ENCODE peak calls at places on chromosome 16, in nine cellular contexts. Q is right cardiac atrium; U is T-helper 17 cell; C is pancreas; T is naive thymus-derived CD8-positive, alpha-beta T cell; K is central memory CD8-positive, alpha-beta T cell; N is heart right ventricle; B is activated naive CD8-positive, alpha-beta T cell treated with anti-CD3 and anti-CD28 coated beads, Interleukin-2, amount 50 U/mL, for 24 hours; F is T-cell. X is an unnamed sample.

GRCh38 chr16:22353188-22353919 is 21.1 kb downstream of the CDR2 start:
- ATAC-seq in Q (peak), U (peak), C (peak), T (no peak), K (no peak), N (no peak), B (peak), F (peak), X (no peak)

GRCh38 chr16:65297453-65297852 is 175.6 kb upstream of the CDH11 start:
- ATAC-seq in Q (peak), U (no peak), C (no peak), T (no peak), K (no peak), N (no peak), B (no peak), F (no peak), X (peak)

GRCh38 chr16:56862776-56863175 is 2.2 kb upstream of the SLC12A3 start:
- ATAC-seq in Q (no peak), U (no peak), C (peak), T (no peak), K (no peak), N (no peak), B (no peak), F (no peak), X (no peak)

GRCh38 chr16:27795992-27796614 is 246.2 kb downstream of the KATNIP start:
- ATAC-seq in Q (no peak), U (no peak), C (peak), T (no peak), K (no peak), N (no peak), B (no peak), F (no peak), X (no peak)

GRCh38 chr16:80570106-80570478 is 29.3 kb downstream of the DYNLRB2 start:
- ATAC-seq in Q (no peak), U (no peak), C (no peak), T (peak), K (peak), N (no peak), B (peak), F (no peak), X (no peak)

GRCh38 chr16:775236-775796 is 12.9 kb downstream of the RPUSD1 start:
- ATAC-seq in Q (no peak), U (no peak), C (no peak), T (no peak), K (no peak), N (no peak), B (no peak), F (no peak), X (no peak)

GRCh38 chr16:69833791-69834282 is 71.7 kb downstream of the WWP2 start:
- ATAC-seq in Q (peak), U (no peak), C (peak), T (no peak), K (no peak), N (no peak), B (no peak), F (no peak), X (no peak)

GRCh38 chr16:10888320-10888937 is 11.4 kb downstream of the CIITA start:
- ATAC-seq in Q (no peak), U (no peak), C (peak), T (no peak), K (no peak), N (no peak), B (no peak), F (no peak), X (no peak)

GRCh38 chr16:70614208-70614951 is 32.0 kb upstream of the IL34 start:
- ATAC-seq in Q (no peak), U (no peak), C (peak), T (no peak), K (no peak), N (no peak), B (no peak), F (no peak), X (no peak)

GRCh38 chr16:63672493-63672892 is 1449.4 kb downstream of the CDH11 start:
- ATAC-seq in Q (no peak), U (no peak), C (no peak), T (no peak), K (no peak), N (no peak), B (no peak), F (no peak), X (no peak)

GRCh38 chr16:4970010-4970409 is 11.9 kb downstream of the SEC14L5 start:
- ATAC-seq in Q (no peak), U (no peak), C (no peak), T (no peak), K (no peak), N (no peak), B (no peak), F (no peak), X (no peak)

GRCh38 chr16:60304078-60304477 is 1570.0 kb upstream of the GOT2 start:
- ATAC-seq in Q (peak), U (no peak), C (no peak), T (no peak), K (no peak), N (no peak), B (no peak), F (no peak), X (no peak)

GRCh38 chr16:88647178-88648070 is 3.4 kb downstream of the CYBA start:
- ATAC-seq in Q (no peak), U (no peak), C (no peak), T (no peak), K (no peak), N (no peak), B (no peak), F (no peak), X (no peak)

GRCh38 chr16:67966549-67967182 is 1.8 kb downstream of the SLC12A4 start:
- ATAC-seq in Q (peak), U (no peak), C (no peak), T (no peak), K (no peak), N (no peak), B (no peak), F (no peak), X (no peak)

GRCh38 chr16:72457243-72457925 is 285.4 kb upstream of the PMFBP1 start:
- ATAC-seq in Q (no peak), U (no peak), C (no peak), T (no peak), K (no peak), N (no peak), B (no peak), F (no peak), X (no peak)

GRCh38 chr16:16992986-16993783 is 477.6 kb downstream of the XYLT1 start:
- ATAC-seq in Q (no peak), U (peak), C (no peak), T (peak), K (peak), N (no peak), B (no peak), F (peak), X (no peak)

GRCh38 chr16:18788828-18789514 is 1.2 kb downstream of the RPS15A start:
- ATAC-seq in Q (no peak), U (no peak), C (no peak), T (no peak), K (no peak), N (no peak), B (no peak), F (no peak), X (no peak)